ENCODE peak calls at places on chromosomes 16 and 17, in five cellular contexts. I is RWPE1; M is CD4-positive, alpha-beta T cell; V is lower leg skin; B is astrocyte of the cerebellum. L is an unnamed sample.

GRCh38 chr16:10219742-10220141 is 37.5 kb upstream of the GRIN2A start:
- DNase-seq in I (no peak), M (no peak), V (no peak), B (no peak), L (no peak)

GRCh38 chr17:15268465-15268864 is 3.3 kb upstream of the PMP22 start:
- DNase-seq in I (no peak), M (no peak), V (no peak), B (no peak), L (no peak)

GRCh38 chr16:7377231-7377630 is 44.6 kb downstream of the RBFOX1 start:
- DNase-seq in I (no peak), M (no peak), V (no peak), B (no peak), L (no peak)

GRCh38 chr16:62077998-62078397 is 41.8 kb upstream of the CDH8 start:
- DNase-seq in I (no peak), M (no peak), V (no peak), B (no peak), L (no peak)

GRCh38 chr16:79601978-79602609 is 1.6 kb upstream of the MAF start:
- DNase-seq in I (peak; percentile 45), M (peak; percentile 81), V (peak; percentile 90), B (peak; percentile 75), L (peak; percentile 82)

GRCh38 chr17:5115673-5116651 is at the start of gene USP6:
- DNase-seq in I (no peak), M (no peak), V (no peak), B (no peak), L (no peak)

GRCh38 chr16:87076950-87077749 is 240.0 kb downstream of the C16orf95 start:
- DNase-seq in I (peak; percentile 30), M (no peak), V (no peak), B (no peak), L (peak; percentile 93)

GRCh38 chr17:67280279-67280678 is 35.3 kb upstream of the HELZ start:
- DNase-seq in I (peak; percentile 86), M (no peak), V (no peak), B (no peak), L (no peak)

GRCh38 chr17:51044964-51045363 is 75.7 kb downstream of the SPAG9 start:
- DNase-seq in I (no peak), M (no peak), V (no peak), B (no peak), L (no peak)

GRCh38 chr16:58393138-58393504 is 850 bp downstream of the GINS3 start:
- DNase-seq in I (peak; percentile 16), M (no peak), V (no peak), B (no peak), L (no peak)

GRCh38 chr16:63612462-63613227 is 1509.2 kb downstream of the CDH11 start:
- DNase-seq in I (no peak), M (no peak), V (no peak), B (no peak), L (no peak)

GRCh38 chr17:48382989-48383388 is 47.0 kb downstream of the SKAP1 start:
- DNase-seq in I (no peak), M (no peak), V (no peak), B (no peak), L (no peak)

GRCh38 chr17:81825841-81826471 is 7.1 kb downstream of the MCRIP1 start:
- DNase-seq in I (no peak), M (no peak), V (no peak), B (no peak), L (no peak)
- TF ChIP-seq CTCF in I (no peak), M (no peak), V (no peak), B (no peak), L (no peak)

GRCh38 chr17:18314731-18315497 is at the start of the genes SMCR8 and TOP3A:
- DNase-seq in I (peak; percentile 95), M (peak; percentile 97), V (peak; percentile 99), B (peak; percentile 95), L (peak; percentile 94)
- TF ChIP-seq CTCF in I (no peak), M (no peak), V (no peak), B (no peak), L (no peak)

DNA sequence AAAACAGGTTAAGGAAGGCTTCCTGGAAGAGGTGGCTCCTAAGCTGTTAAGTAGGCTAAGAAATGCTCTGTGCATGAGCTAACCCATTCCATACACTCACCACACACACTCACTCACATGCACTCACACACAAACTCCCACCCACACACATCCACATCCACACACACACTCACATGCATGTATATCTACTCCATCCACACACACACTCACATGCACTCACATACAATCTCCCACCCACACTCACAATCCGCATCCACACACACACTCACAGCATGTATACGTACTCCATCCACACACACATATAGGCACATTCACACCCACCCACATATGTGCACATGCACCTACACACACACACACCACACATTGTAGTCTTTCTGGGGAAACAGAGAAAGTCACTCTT is 89.3 kb upstream of the HNF1B start:
- DNase-seq in I (no peak), M (no peak), V (no peak), B (no peak), L (no peak)
- TF ChIP-seq CTCF in I (no peak), M (no peak), V (no peak), B (no peak), L (no peak)

GRCh38 chr17:9890124-9890523 is 14.9 kb downstream of the RCVRN start:
- DNase-seq in I (peak; percentile 60), M (no peak), V (no peak), B (no peak), L (peak; percentile 37)
- TF ChIP-seq CTCF in I (peak; percentile 16), M (no peak), V (no peak), B (peak; percentile 59), L (no peak)

GRCh38 chr17:58534331-58534730 is 19.9 kb upstream of the MTMR4 start:
- DNase-seq in I (no peak), M (no peak), V (no peak), B (no peak), L (no peak)
- TF ChIP-seq CTCF in I (no peak), M (no peak), V (no peak), B (no peak), L (no peak)

L was measured in Calu3.